ENCODE peak calls at places on chromosomes 12 and 14, in nine cellular contexts. One of them, this sample, is unnamed.

GRCh38 chr14:99067927-99068326 is 204.1 kb downstream of the BCL11B start:
- DNase-seq in NB4: no peak
- DNase-seq in HFF-Myc: no peak
- DNase-seq in GM23248: no peak
- DNase-seq in skeletal muscle cell: no peak
- DNase-seq in dorsolateral prefrontal cortex: no peak
- DNase-seq in mammary epithelial cell: no peak
- DNase-seq in transverse colon: no peak
- DNase-seq in heart right ventricle: no peak
- DNase-seq in this sample: no peak

GRCh38 chr12:20127401-20127800 is 240.9 kb upstream of the PDE3A start:
- DNase-seq in NB4: no peak
- DNase-seq in HFF-Myc: no peak
- DNase-seq in GM23248: peak
- DNase-seq in skeletal muscle cell: peak
- DNase-seq in dorsolateral prefrontal cortex: no peak
- DNase-seq in mammary epithelial cell: no peak
- DNase-seq in transverse colon: no peak
- DNase-seq in heart right ventricle: no peak
- DNase-seq in this sample: no peak

GRCh38 chr14:50347521-50347920 is 35.4 kb downstream of the DMAC2L start:
- DNase-seq in NB4: peak
- DNase-seq in HFF-Myc: no peak
- DNase-seq in GM23248: peak
- DNase-seq in skeletal muscle cell: peak
- DNase-seq in dorsolateral prefrontal cortex: no peak
- DNase-seq in mammary epithelial cell: peak
- DNase-seq in transverse colon: no peak
- DNase-seq in heart right ventricle: no peak
- DNase-seq in this sample: peak

GRCh38 chr12:122467983-122468382 is 32.7 kb downstream of the ZCCHC8 start:
- DNase-seq in NB4: no peak
- DNase-seq in HFF-Myc: no peak
- DNase-seq in GM23248: no peak
- DNase-seq in skeletal muscle cell: no peak
- DNase-seq in dorsolateral prefrontal cortex: no peak
- DNase-seq in mammary epithelial cell: peak
- DNase-seq in transverse colon: no peak
- DNase-seq in heart right ventricle: no peak
- DNase-seq in this sample: no peak

GRCh38 chr14:50955373-50956043 is 11.2 kb upstream of the PYGL start:
- DNase-seq in NB4: peak
- DNase-seq in HFF-Myc: peak
- DNase-seq in GM23248: peak
- DNase-seq in skeletal muscle cell: peak
- DNase-seq in dorsolateral prefrontal cortex: no peak
- DNase-seq in mammary epithelial cell: peak
- DNase-seq in transverse colon: peak
- DNase-seq in heart right ventricle: no peak
- DNase-seq in this sample: no peak

GRCh38 chr12:4392223-4392742 is 12.8 kb upstream of the FGF23 start:
- DNase-seq in NB4: no peak
- DNase-seq in HFF-Myc: no peak
- DNase-seq in GM23248: no peak
- DNase-seq in skeletal muscle cell: no peak
- DNase-seq in dorsolateral prefrontal cortex: no peak
- DNase-seq in mammary epithelial cell: no peak
- DNase-seq in transverse colon: no peak
- DNase-seq in heart right ventricle: peak
- DNase-seq in this sample: peak

GRCh38 chr14:93870377-93870776 is 56.8 kb upstream of the FAM181A start:
- DNase-seq in NB4: no peak
- DNase-seq in HFF-Myc: no peak
- DNase-seq in GM23248: no peak
- DNase-seq in skeletal muscle cell: no peak
- DNase-seq in dorsolateral prefrontal cortex: no peak
- DNase-seq in mammary epithelial cell: no peak
- DNase-seq in transverse colon: no peak
- DNase-seq in heart right ventricle: no peak
- DNase-seq in this sample: no peak

GRCh38 chr12:89889051-89889450 is 180.4 kb upstream of the ATP2B1 start:
- DNase-seq in NB4: no peak
- DNase-seq in HFF-Myc: no peak
- DNase-seq in GM23248: peak
- DNase-seq in skeletal muscle cell: peak
- DNase-seq in dorsolateral prefrontal cortex: no peak
- DNase-seq in mammary epithelial cell: peak
- DNase-seq in transverse colon: no peak
- DNase-seq in heart right ventricle: no peak
- DNase-seq in this sample: no peak

GRCh38 chr12:117188961-117189724 is 1.1 kb downstream of the FBXO21 start:
- DNase-seq in NB4: no peak
- DNase-seq in HFF-Myc: no peak
- DNase-seq in GM23248: peak
- DNase-seq in skeletal muscle cell: peak
- DNase-seq in dorsolateral prefrontal cortex: no peak
- DNase-seq in mammary epithelial cell: peak
- DNase-seq in transverse colon: no peak
- DNase-seq in heart right ventricle: peak
- DNase-seq in this sample: peak

GRCh38 chr12:9615420-9616135 is 7.9 kb upstream of the KLRB1 start:
- DNase-seq in NB4: peak
- DNase-seq in HFF-Myc: no peak
- DNase-seq in GM23248: no peak
- DNase-seq in skeletal muscle cell: no peak
- DNase-seq in dorsolateral prefrontal cortex: no peak
- DNase-seq in mammary epithelial cell: no peak
- DNase-seq in transverse colon: no peak
- DNase-seq in heart right ventricle: no peak
- DNase-seq in this sample: no peak

GRCh38 chr12:13734753-13735152 is 246.6 kb downstream of the GRIN2B start:
- DNase-seq in NB4: no peak
- DNase-seq in HFF-Myc: no peak
- DNase-seq in GM23248: no peak
- DNase-seq in skeletal muscle cell: no peak
- DNase-seq in dorsolateral prefrontal cortex: no peak
- DNase-seq in mammary epithelial cell: peak
- DNase-seq in transverse colon: no peak
- DNase-seq in heart right ventricle: no peak
- DNase-seq in this sample: no peak

GRCh38 chr12:75712223-75712622 is 200.8 kb upstream of the KRR1 start:
- DNase-seq in NB4: no peak
- DNase-seq in HFF-Myc: no peak
- DNase-seq in GM23248: no peak
- DNase-seq in skeletal muscle cell: no peak
- DNase-seq in dorsolateral prefrontal cortex: no peak
- DNase-seq in mammary epithelial cell: peak
- DNase-seq in transverse colon: no peak
- DNase-seq in heart right ventricle: no peak
- DNase-seq in this sample: no peak

GRCh38 chr12:121651381-121651780 is 18.1 kb downstream of the MORN3 start:
- DNase-seq in NB4: no peak
- DNase-seq in HFF-Myc: no peak
- DNase-seq in GM23248: no peak
- DNase-seq in skeletal muscle cell: no peak
- DNase-seq in dorsolateral prefrontal cortex: no peak
- DNase-seq in mammary epithelial cell: no peak
- DNase-seq in transverse colon: no peak
- DNase-seq in heart right ventricle: no peak
- DNase-seq in this sample: no peak

GRCh38 chr12:81274619-81275018 is 196.7 kb downstream of the ACSS3 start:
- DNase-seq in NB4: no peak
- DNase-seq in HFF-Myc: no peak
- DNase-seq in GM23248: peak
- DNase-seq in skeletal muscle cell: no peak
- DNase-seq in dorsolateral prefrontal cortex: no peak
- DNase-seq in mammary epithelial cell: no peak
- DNase-seq in transverse colon: no peak
- DNase-seq in heart right ventricle: no peak
- DNase-seq in this sample: no peak

GRCh38 chr12:3119192-3119744 is 42.1 kb downstream of the TSPAN9 start:
- DNase-seq in NB4: no peak
- DNase-seq in HFF-Myc: no peak
- DNase-seq in GM23248: no peak
- DNase-seq in skeletal muscle cell: no peak
- DNase-seq in dorsolateral prefrontal cortex: no peak
- DNase-seq in mammary epithelial cell: peak
- DNase-seq in transverse colon: no peak
- DNase-seq in heart right ventricle: no peak
- DNase-seq in this sample: peak

GRCh38 chr14:81275995-81276698 is 55.4 kb upstream of the GTF2A1 start:
- DNase-seq in NB4: no peak
- DNase-seq in HFF-Myc: no peak
- DNase-seq in GM23248: no peak
- DNase-seq in skeletal muscle cell: no peak
- DNase-seq in dorsolateral prefrontal cortex: no peak
- DNase-seq in mammary epithelial cell: no peak
- DNase-seq in transverse colon: no peak
- DNase-seq in heart right ventricle: no peak
- DNase-seq in this sample: no peak

GRCh38 chr14:21673718-21674117 is at the start of gene OR4E1:
- DNase-seq in NB4: no peak
- DNase-seq in HFF-Myc: no peak
- DNase-seq in GM23248: no peak
- DNase-seq in skeletal muscle cell: no peak
- DNase-seq in dorsolateral prefrontal cortex: no peak
- DNase-seq in mammary epithelial cell: no peak
- DNase-seq in transverse colon: no peak
- DNase-seq in heart right ventricle: no peak
- DNase-seq in this sample: no peak

GRCh38 chr14:68781161-68782021 is 11.5 kb downstream of the ZFP36L1 start:
- DNase-seq in NB4: no peak
- DNase-seq in HFF-Myc: no peak
- DNase-seq in GM23248: no peak
- DNase-seq in skeletal muscle cell: no peak
- DNase-seq in dorsolateral prefrontal cortex: peak
- DNase-seq in mammary epithelial cell: no peak
- DNase-seq in transverse colon: peak
- DNase-seq in heart right ventricle: no peak
- DNase-seq in this sample: no peak

GRCh38 chr12:93438266-93439050 is 3.3 kb downstream of the UBE2N start:
- DNase-seq in NB4: no peak
- DNase-seq in HFF-Myc: no peak
- DNase-seq in GM23248: no peak
- DNase-seq in skeletal muscle cell: no peak
- DNase-seq in dorsolateral prefrontal cortex: no peak
- DNase-seq in mammary epithelial cell: no peak
- DNase-seq in transverse colon: no peak
- DNase-seq in heart right ventricle: no peak
- DNase-seq in this sample: no peak

GRCh38 chr14:38404100-38404541 is 148.2 kb upstream of the CLEC14A start:
- DNase-seq in NB4: no peak
- DNase-seq in HFF-Myc: no peak
- DNase-seq in GM23248: peak
- DNase-seq in skeletal muscle cell: peak
- DNase-seq in dorsolateral prefrontal cortex: no peak
- DNase-seq in mammary epithelial cell: no peak
- DNase-seq in transverse colon: no peak
- DNase-seq in heart right ventricle: no peak
- DNase-seq in this sample: no peak

DNA sequence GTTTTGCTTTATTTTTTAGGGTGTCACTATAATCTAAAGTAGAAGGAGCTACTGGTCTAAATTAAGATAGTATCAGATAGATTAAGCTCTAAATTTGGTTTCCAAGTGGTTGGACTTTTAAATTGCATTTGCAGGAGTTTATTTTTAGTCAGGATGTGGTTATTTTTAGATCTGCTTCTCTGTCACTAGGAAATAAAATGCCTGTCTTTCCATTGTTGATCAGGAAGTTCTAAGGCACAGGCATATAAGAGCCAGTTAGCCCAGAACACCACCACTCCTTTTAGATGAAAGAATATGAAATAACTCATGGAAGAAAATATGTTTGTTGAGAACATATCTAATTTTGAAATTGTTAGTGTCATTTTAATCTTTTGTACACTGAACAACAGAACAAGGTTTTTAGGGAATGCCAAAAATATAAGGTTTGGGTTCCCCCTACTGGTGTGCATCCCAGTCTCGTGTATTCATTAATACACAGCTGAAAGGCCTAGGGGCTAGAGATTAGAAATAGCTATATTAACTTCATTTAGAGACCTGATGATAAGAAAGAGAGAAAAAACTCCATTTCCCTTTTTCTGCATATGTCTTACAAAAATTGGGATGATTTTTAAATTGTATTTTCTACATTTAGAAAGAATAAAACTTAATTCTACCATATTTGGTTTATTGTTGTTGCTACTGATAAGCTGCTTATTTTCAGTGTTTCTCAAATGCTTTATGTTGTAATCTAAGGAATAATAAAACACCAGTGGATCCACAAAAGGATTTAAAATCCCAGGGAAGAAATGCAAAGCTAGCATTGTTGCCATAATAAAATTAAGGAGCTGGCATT is 67.2 kb downstream of the RIC8B start:
- DNase-seq in NB4: peak
- DNase-seq in HFF-Myc: peak
- DNase-seq in GM23248: peak
- DNase-seq in skeletal muscle cell: no peak
- DNase-seq in dorsolateral prefrontal cortex: no peak
- DNase-seq in mammary epithelial cell: peak
- DNase-seq in transverse colon: peak
- DNase-seq in heart right ventricle: peak
- DNase-seq in this sample: peak
- H3K4me3 ChIP-seq in NB4: no peak
- H3K4me3 ChIP-seq in HFF-Myc: no peak
- H3K4me3 ChIP-seq in GM23248: no peak
- H3K4me3 ChIP-seq in skeletal muscle cell: no peak
- H3K4me3 ChIP-seq in dorsolateral prefrontal cortex: no peak
- H3K4me3 ChIP-seq in mammary epithelial cell: no peak
- H3K4me3 ChIP-seq in transverse colon: no peak
- H3K4me3 ChIP-seq in heart right ventricle: no peak
- H3K4me3 ChIP-seq in this sample: no peak

GRCh38 chr14:36662543-36663403 is 1.1 kb downstream of the PAX9 start:
- DNase-seq in NB4: no peak
- DNase-seq in HFF-Myc: no peak
- DNase-seq in GM23248: peak
- DNase-seq in skeletal muscle cell: no peak
- DNase-seq in dorsolateral prefrontal cortex: no peak
- DNase-seq in mammary epithelial cell: no peak
- DNase-seq in transverse colon: no peak
- DNase-seq in heart right ventricle: no peak
- DNase-seq in this sample: peak
- H3K4me3 ChIP-seq in NB4: no peak
- H3K4me3 ChIP-seq in HFF-Myc: no peak
- H3K4me3 ChIP-seq in GM23248: peak
- H3K4me3 ChIP-seq in skeletal muscle cell: peak
- H3K4me3 ChIP-seq in dorsolateral prefrontal cortex: no peak
- H3K4me3 ChIP-seq in mammary epithelial cell: peak
- H3K4me3 ChIP-seq in transverse colon: peak
- H3K4me3 ChIP-seq in heart right ventricle: no peak
- H3K4me3 ChIP-seq in this sample: no peak

GRCh38 chr12:88334271-88334670 is 192.2 kb downstream of the TMTC3 start:
- DNase-seq in NB4: no peak
- DNase-seq in HFF-Myc: no peak
- DNase-seq in GM23248: peak
- DNase-seq in skeletal muscle cell: peak
- DNase-seq in dorsolateral prefrontal cortex: no peak
- DNase-seq in mammary epithelial cell: peak
- DNase-seq in transverse colon: no peak
- DNase-seq in heart right ventricle: no peak
- DNase-seq in this sample: no peak
- H3K4me3 ChIP-seq in NB4: no peak
- H3K4me3 ChIP-seq in HFF-Myc: no peak
- H3K4me3 ChIP-seq in GM23248: peak
- H3K4me3 ChIP-seq in skeletal muscle cell: no peak
- H3K4me3 ChIP-seq in dorsolateral prefrontal cortex: no peak
- H3K4me3 ChIP-seq in mammary epithelial cell: no peak
- H3K4me3 ChIP-seq in transverse colon: no peak
- H3K4me3 ChIP-seq in heart right ventricle: no peak
- H3K4me3 ChIP-seq in this sample: no peak

GRCh38 chr14:54652188-54652889 is 85.4 kb downstream of the SAMD4A start:
- DNase-seq in NB4: no peak
- DNase-seq in HFF-Myc: peak
- DNase-seq in GM23248: peak
- DNase-seq in skeletal muscle cell: peak
- DNase-seq in dorsolateral prefrontal cortex: no peak
- DNase-seq in mammary epithelial cell: peak
- DNase-seq in transverse colon: peak
- DNase-seq in heart right ventricle: peak
- DNase-seq in this sample: peak
- H3K4me3 ChIP-seq in NB4: no peak
- H3K4me3 ChIP-seq in HFF-Myc: peak
- H3K4me3 ChIP-seq in GM23248: peak
- H3K4me3 ChIP-seq in skeletal muscle cell: peak
- H3K4me3 ChIP-seq in dorsolateral prefrontal cortex: peak
- H3K4me3 ChIP-seq in mammary epithelial cell: peak
- H3K4me3 ChIP-seq in transverse colon: no peak
- H3K4me3 ChIP-seq in heart right ventricle: peak
- H3K4me3 ChIP-seq in this sample: no peak